ENCODE peak calls at places on chromosomes 1 and 21, in nine cellular contexts. One of them, this sample, is unnamed.

GRCh38 chr21:25961042-25961441 is 209.5 kb downstream of the APP start:
- DNase-seq in brain microvascular endothelial cell: no peak
- DNase-seq in foreskin fibroblast: no peak
- DNase-seq in HCT116: no peak
- DNase-seq in GM23338: peak
- DNase-seq in body of pancreas: no peak
- DNase-seq in GM06990: no peak
- DNase-seq in heart left ventricle: no peak
- DNase-seq in heart right ventricle: no peak
- DNase-seq in this sample: no peak

GRCh38 chr1:221510793-221511503 is 230.9 kb downstream of the DUSP10 start:
- DNase-seq in foreskin fibroblast: no peak
- DNase-seq in brain microvascular endothelial cell: no peak
- DNase-seq in GM06990: no peak
- DNase-seq in heart left ventricle: no peak
- DNase-seq in GM23338: no peak
- DNase-seq in heart right ventricle: no peak
- DNase-seq in body of pancreas: no peak
- DNase-seq in HCT116: no peak
- DNase-seq in this sample: no peak

GRCh38 chr1:240385985-240386978 is 225.7 kb downstream of the GREM2 start:
- DNase-seq in heart left ventricle: no peak
- DNase-seq in heart right ventricle: no peak
- DNase-seq in HCT116: no peak
- DNase-seq in body of pancreas: no peak
- DNase-seq in foreskin fibroblast: peak
- DNase-seq in GM06990: no peak
- DNase-seq in brain microvascular endothelial cell: peak
- DNase-seq in GM23338: no peak
- DNase-seq in this sample: peak

GRCh38 chr21:33026299-33026858 is 644 bp downstream of the OLIG2 start:
- DNase-seq in HCT116: no peak
- DNase-seq in body of pancreas: no peak
- DNase-seq in brain microvascular endothelial cell: no peak
- DNase-seq in heart right ventricle: no peak
- DNase-seq in heart left ventricle: no peak
- DNase-seq in foreskin fibroblast: no peak
- DNase-seq in GM06990: no peak
- DNase-seq in GM23338: no peak
- DNase-seq in this sample: no peak

GRCh38 chr1:83641828-83642443 is 357.0 kb downstream of the TTLL7 start:
- DNase-seq in heart right ventricle: peak
- DNase-seq in GM06990: no peak
- DNase-seq in foreskin fibroblast: peak
- DNase-seq in body of pancreas: no peak
- DNase-seq in GM23338: no peak
- DNase-seq in heart left ventricle: no peak
- DNase-seq in HCT116: no peak
- DNase-seq in brain microvascular endothelial cell: no peak
- DNase-seq in this sample: peak

GRCh38 chr1:29324771-29325351 is 88.5 kb downstream of the PTPRU start:
- DNase-seq in heart left ventricle: no peak
- DNase-seq in brain microvascular endothelial cell: no peak
- DNase-seq in GM23338: peak
- DNase-seq in body of pancreas: no peak
- DNase-seq in foreskin fibroblast: no peak
- DNase-seq in GM06990: no peak
- DNase-seq in heart right ventricle: no peak
- DNase-seq in HCT116: peak
- DNase-seq in this sample: no peak

GRCh38 chr1:10508511-10508951 is 33.8 kb downstream of the PEX14 start:
- DNase-seq in heart left ventricle: no peak
- DNase-seq in foreskin fibroblast: no peak
- DNase-seq in GM23338: peak
- DNase-seq in body of pancreas: peak
- DNase-seq in brain microvascular endothelial cell: no peak
- DNase-seq in heart right ventricle: no peak
- DNase-seq in GM06990: no peak
- DNase-seq in HCT116: no peak
- DNase-seq in this sample: peak

GRCh38 chr1:2624735-2625300 is 8.0 kb downstream of the MMEL1 start:
- DNase-seq in heart right ventricle: no peak
- DNase-seq in HCT116: no peak
- DNase-seq in GM23338: no peak
- DNase-seq in foreskin fibroblast: no peak
- DNase-seq in brain microvascular endothelial cell: no peak
- DNase-seq in body of pancreas: no peak
- DNase-seq in heart left ventricle: no peak
- DNase-seq in GM06990: no peak
- DNase-seq in this sample: no peak

GRCh38 chr1:208177656-208178055 is 66.5 kb downstream of the PLXNA2 start:
- DNase-seq in brain microvascular endothelial cell: no peak
- DNase-seq in heart right ventricle: no peak
- DNase-seq in GM06990: no peak
- DNase-seq in body of pancreas: peak
- DNase-seq in HCT116: no peak
- DNase-seq in GM23338: peak
- DNase-seq in heart left ventricle: no peak
- DNase-seq in foreskin fibroblast: no peak
- DNase-seq in this sample: no peak

GRCh38 chr21:26849428-26850115 is 4.4 kb upstream of the ADAMTS1 start:
- DNase-seq in brain microvascular endothelial cell: peak
- DNase-seq in heart left ventricle: no peak
- DNase-seq in HCT116: peak
- DNase-seq in GM23338: peak
- DNase-seq in body of pancreas: no peak
- DNase-seq in heart right ventricle: peak
- DNase-seq in GM06990: no peak
- DNase-seq in foreskin fibroblast: peak
- DNase-seq in this sample: no peak

GRCh38 chr21:44428281-44428942 is 26.9 kb upstream of the LRRC3 start:
- DNase-seq in body of pancreas: peak
- DNase-seq in heart left ventricle: no peak
- DNase-seq in brain microvascular endothelial cell: no peak
- DNase-seq in GM06990: peak
- DNase-seq in heart right ventricle: no peak
- DNase-seq in HCT116: peak
- DNase-seq in foreskin fibroblast: no peak
- DNase-seq in GM23338: peak
- DNase-seq in this sample: no peak

GRCh38 chr1:1290238-1290731 is 10.0 kb downstream of the SCNN1D start:
- DNase-seq in heart right ventricle: no peak
- DNase-seq in heart left ventricle: no peak
- DNase-seq in GM06990: no peak
- DNase-seq in GM23338: peak
- DNase-seq in body of pancreas: peak
- DNase-seq in foreskin fibroblast: peak
- DNase-seq in HCT116: no peak
- DNase-seq in brain microvascular endothelial cell: peak
- DNase-seq in this sample: no peak

GRCh38 chr1:1033731-1034437 is 14.0 kb downstream of the AGRN start:
- DNase-seq in body of pancreas: no peak
- DNase-seq in heart left ventricle: no peak
- DNase-seq in GM23338: peak
- DNase-seq in heart right ventricle: no peak
- DNase-seq in foreskin fibroblast: peak
- DNase-seq in brain microvascular endothelial cell: no peak
- DNase-seq in HCT116: no peak
- DNase-seq in GM06990: no peak
- DNase-seq in this sample: no peak

GRCh38 chr1:184464757-184465156 is 77.9 kb downstream of the C1orf21 start:
- DNase-seq in brain microvascular endothelial cell: no peak
- DNase-seq in GM06990: no peak
- DNase-seq in heart left ventricle: no peak
- DNase-seq in GM23338: no peak
- DNase-seq in foreskin fibroblast: no peak
- DNase-seq in HCT116: no peak
- DNase-seq in body of pancreas: no peak
- DNase-seq in heart right ventricle: no peak
- DNase-seq in this sample: no peak

DNA sequence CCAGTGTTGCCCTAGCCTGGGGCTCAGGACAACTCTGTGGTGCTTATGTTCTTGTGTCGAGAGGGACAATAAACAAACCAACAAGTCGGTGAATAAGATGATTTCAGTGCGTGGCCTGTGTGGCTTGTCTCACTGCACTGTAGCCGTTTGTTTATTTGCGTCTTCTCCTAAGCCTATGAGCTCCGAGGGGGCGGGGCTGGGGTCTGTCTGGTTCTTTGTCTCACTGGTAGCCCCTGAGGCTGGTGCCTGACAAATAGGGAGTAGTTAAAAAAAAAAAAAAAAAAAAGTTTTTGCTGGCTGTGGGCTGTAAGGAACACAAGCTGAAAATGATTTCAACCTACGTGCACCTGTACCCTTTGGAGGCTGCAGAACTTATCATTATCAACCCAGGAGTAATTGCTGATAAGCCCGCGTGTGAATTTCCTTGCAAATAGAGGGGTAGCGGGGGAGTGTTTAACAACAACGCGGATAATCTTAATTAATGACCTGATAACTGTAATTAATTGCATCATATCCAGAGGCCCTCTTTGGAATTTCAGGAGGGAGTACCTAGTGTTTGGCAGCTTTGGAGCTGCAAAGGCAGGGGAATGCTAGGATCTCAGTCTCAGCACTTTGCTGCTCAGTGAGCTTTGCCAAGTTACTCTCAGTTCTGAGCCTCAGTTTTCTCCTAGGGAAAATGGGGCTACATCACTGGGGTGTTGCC is 919 bp upstream of the ARHGEF10L start:
- DNase-seq in heart right ventricle: no peak
- DNase-seq in foreskin fibroblast: peak
- DNase-seq in GM06990: no peak
- DNase-seq in HCT116: no peak
- DNase-seq in brain microvascular endothelial cell: no peak
- DNase-seq in heart left ventricle: no peak
- DNase-seq in body of pancreas: peak
- DNase-seq in GM23338: peak
- DNase-seq in this sample: no peak
- H3K4me3 ChIP-seq in heart right ventricle: peak
- H3K4me3 ChIP-seq in foreskin fibroblast: peak
- H3K4me3 ChIP-seq in GM06990: no peak
- H3K4me3 ChIP-seq in HCT116: no peak
- H3K4me3 ChIP-seq in brain microvascular endothelial cell: no peak
- H3K4me3 ChIP-seq in heart left ventricle: no peak
- H3K4me3 ChIP-seq in body of pancreas: no peak
- H3K4me3 ChIP-seq in GM23338: peak
- H3K4me3 ChIP-seq in this sample: no peak

DNA sequence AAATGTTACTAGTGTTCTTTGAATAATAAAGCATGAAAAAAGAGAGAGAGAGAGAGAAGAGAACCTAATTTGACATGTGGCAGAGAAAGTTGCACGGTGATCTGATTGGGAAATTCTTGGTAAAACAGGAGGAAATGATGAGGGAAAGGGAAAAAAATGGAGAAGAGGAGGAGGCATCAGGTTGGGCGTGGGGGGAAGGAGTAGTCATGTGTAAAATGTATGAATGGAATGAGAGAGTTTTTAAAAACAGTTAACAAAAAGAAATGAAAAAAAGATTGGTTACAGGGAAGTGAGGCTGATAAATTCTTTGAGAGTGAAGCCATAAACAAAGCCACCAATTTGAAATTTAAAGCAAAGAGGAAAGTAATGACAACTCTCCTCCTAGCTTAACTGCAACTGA is 409.2 kb downstream of the USH2A start:
- DNase-seq in HCT116: no peak
- DNase-seq in foreskin fibroblast: no peak
- DNase-seq in GM23338: no peak
- DNase-seq in GM06990: no peak
- DNase-seq in brain microvascular endothelial cell: no peak
- DNase-seq in body of pancreas: no peak
- DNase-seq in heart left ventricle: no peak
- DNase-seq in heart right ventricle: no peak
- DNase-seq in this sample: no peak
- H3K4me3 ChIP-seq in HCT116: no peak
- H3K4me3 ChIP-seq in foreskin fibroblast: no peak
- H3K4me3 ChIP-seq in GM23338: no peak
- H3K4me3 ChIP-seq in GM06990: no peak
- H3K4me3 ChIP-seq in brain microvascular endothelial cell: no peak
- H3K4me3 ChIP-seq in body of pancreas: no peak
- H3K4me3 ChIP-seq in heart left ventricle: no peak
- H3K4me3 ChIP-seq in heart right ventricle: no peak
- H3K4me3 ChIP-seq in this sample: no peak

DNA sequence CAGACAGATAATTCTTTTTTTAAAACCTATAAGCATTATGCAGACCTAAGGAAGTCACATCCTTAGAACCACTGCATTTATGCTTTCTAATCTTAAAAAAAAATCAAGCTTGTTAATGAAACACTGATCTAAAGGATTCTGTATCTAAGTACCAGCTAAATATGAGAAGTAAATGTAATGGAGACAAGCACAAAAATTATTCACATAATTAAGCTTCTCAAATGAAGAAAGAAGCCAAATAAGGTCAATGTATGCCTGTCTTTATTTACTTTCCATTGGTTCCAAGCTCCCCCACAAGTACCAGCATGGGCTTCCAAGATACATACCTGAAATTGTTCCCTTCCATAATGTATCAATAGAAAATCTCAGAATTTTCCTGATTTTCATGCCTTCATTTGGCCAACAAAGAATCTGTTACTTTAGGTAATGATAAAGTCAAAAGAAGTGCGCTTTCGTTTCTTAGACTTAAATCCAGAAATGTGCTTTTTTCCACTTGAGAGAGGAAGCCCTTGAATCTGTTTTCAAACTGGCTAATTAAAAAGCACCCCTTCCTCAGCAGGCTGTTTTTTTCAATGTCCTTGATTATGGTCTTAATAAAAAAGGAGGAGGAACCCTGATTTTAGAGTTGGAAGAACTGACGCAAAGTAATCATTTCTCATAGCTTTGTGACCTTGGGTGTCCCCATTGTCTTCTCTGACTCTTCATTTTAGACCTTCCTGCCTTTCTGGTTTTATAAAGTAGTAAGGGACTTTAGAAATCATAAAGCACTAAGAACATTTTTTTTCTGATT is 3.8 kb downstream of the RGS2 start:
- DNase-seq in brain microvascular endothelial cell: no peak
- DNase-seq in HCT116: no peak
- DNase-seq in heart left ventricle: no peak
- DNase-seq in GM23338: no peak
- DNase-seq in foreskin fibroblast: no peak
- DNase-seq in GM06990: no peak
- DNase-seq in heart right ventricle: no peak
- DNase-seq in body of pancreas: no peak
- DNase-seq in this sample: no peak
- H3K4me3 ChIP-seq in brain microvascular endothelial cell: no peak
- H3K4me3 ChIP-seq in HCT116: no peak
- H3K4me3 ChIP-seq in heart left ventricle: no peak
- H3K4me3 ChIP-seq in GM23338: no peak
- H3K4me3 ChIP-seq in foreskin fibroblast: no peak
- H3K4me3 ChIP-seq in GM06990: no peak
- H3K4me3 ChIP-seq in heart right ventricle: no peak
- H3K4me3 ChIP-seq in body of pancreas: no peak
- H3K4me3 ChIP-seq in this sample: no peak

DNA sequence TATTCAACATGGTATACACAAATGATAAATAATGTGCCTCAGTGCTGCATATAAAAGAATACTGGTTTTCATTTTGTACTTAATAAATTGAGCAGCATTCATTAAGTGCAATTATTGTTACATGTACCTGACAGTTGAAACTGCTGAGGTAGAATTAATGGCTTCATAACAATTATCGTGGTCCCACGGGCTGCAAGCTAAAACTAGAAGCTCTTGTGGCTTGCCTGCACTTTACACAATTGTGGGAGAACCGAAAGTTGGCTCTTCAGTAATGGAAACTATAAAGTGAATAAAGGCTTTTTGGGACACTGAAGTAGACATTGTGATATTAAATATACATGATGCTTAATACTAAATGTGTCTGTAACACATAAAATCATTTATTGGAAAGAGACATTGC is 23.2 kb downstream of the INSL5 start:
- DNase-seq in foreskin fibroblast: no peak
- DNase-seq in heart right ventricle: no peak
- DNase-seq in heart left ventricle: no peak
- DNase-seq in GM06990: no peak
- DNase-seq in body of pancreas: no peak
- DNase-seq in HCT116: no peak
- DNase-seq in GM23338: no peak
- DNase-seq in brain microvascular endothelial cell: no peak
- DNase-seq in this sample: no peak
- H3K4me3 ChIP-seq in foreskin fibroblast: no peak
- H3K4me3 ChIP-seq in heart right ventricle: no peak
- H3K4me3 ChIP-seq in heart left ventricle: no peak
- H3K4me3 ChIP-seq in GM06990: no peak
- H3K4me3 ChIP-seq in body of pancreas: no peak
- H3K4me3 ChIP-seq in HCT116: no peak
- H3K4me3 ChIP-seq in GM23338: no peak
- H3K4me3 ChIP-seq in brain microvascular endothelial cell: no peak
- H3K4me3 ChIP-seq in this sample: no peak